ENCODE peak calls at places on chromosomes 12 and 14, in four cellular contexts. H is fibroblast of lung, B is GM12865, A is astrocyte of the spinal cord. G is an unnamed sample.

GRCh38 chr12:108955225-108955835 is 65.5 kb downstream of the SVOP start:
- DNase-seq in A (peak; percentile 10), B (no peak), H (peak; percentile 46), G (peak; percentile 96)

GRCh38 chr14:33335366-33335765 is 396.7 kb downstream of the NPAS3 start:
- DNase-seq in B (no peak), H (peak; percentile 64), A (no peak), G (no peak)

GRCh38 chr12:81329088-81329487 is 251.2 kb downstream of the ACSS3 start:
- DNase-seq in A (no peak), H (peak; percentile 14), B (peak; percentile 49), G (no peak)

GRCh38 chr14:51805541-51805940 is 54.9 kb upstream of the GNG2 start:
- DNase-seq in A (no peak), H (no peak), B (no peak), G (no peak)

GRCh38 chr14:58777541-58777979 is 139.8 kb downstream of the DACT1 start:
- DNase-seq in A (peak; percentile 84), B (peak; percentile 36), H (peak; percentile 12), G (no peak)

GRCh38 chr14:22375321-22375930 is 213.6 kb downstream of the DAD1 start:
- DNase-seq in H (peak; percentile 41), B (peak; percentile 66), A (peak; percentile 64), G (no peak)

GRCh38 chr14:95494456-95494855 is 22.0 kb downstream of the SYNE3 start:
- DNase-seq in B (peak; percentile 46), H (no peak), A (no peak), G (no peak)

GRCh38 chr14:96938946-96939345 is 141.8 kb downstream of the VRK1 start:
- DNase-seq in A (no peak), H (no peak), B (peak; percentile 43), G (no peak)

GRCh38 chr14:43172899-43173548 is 1334.1 kb downstream of the FSCB start:
- DNase-seq in B (no peak), A (no peak), H (no peak), G (no peak)

GRCh38 chr14:96470331-96470730 is 31.9 kb upstream of the PAPOLA start:
- DNase-seq in H (no peak), A (no peak), B (no peak), G (no peak)

GRCh38 chr14:104877806-104878550 is 12.9 kb downstream of the CEP170B start:
- DNase-seq in H (no peak), A (no peak), B (no peak), G (no peak)

GRCh38 chr12:95102916-95103671 is 29.7 kb upstream of the NR2C1 start:
- DNase-seq in H (peak; percentile 94), B (peak; percentile 86), A (peak; percentile 89), G (peak; percentile 94)

GRCh38 chr14:52023518-52023917 is 34.2 kb downstream of the RTRAF start:
- DNase-seq in H (peak; percentile 86), B (no peak), A (peak; percentile 86), G (no peak)

GRCh38 chr12:52715416-52715815 is 12.1 kb upstream of the KRT77 start:
- DNase-seq in B (no peak), A (no peak), H (no peak), G (no peak)

GRCh38 chr12:119699199-119699765 is 31.3 kb downstream of the PRKAB1 start:
- DNase-seq in B (no peak), H (no peak), A (no peak), G (peak; percentile 78)

GRCh38 chr14:63981569-63981968 is 128.8 kb downstream of the SYNE2 start:
- DNase-seq in B (no peak), A (no peak), H (no peak), G (no peak)

GRCh38 chr12:26195641-26196423 is 459 bp downstream of the SSPN start:
- DNase-seq in B (peak; percentile 3), H (peak; percentile 62), A (peak; percentile 61), G (no peak)

GRCh38 chr12:57241556-57242310 is 9.3 kb downstream of the STAC3 start:
- DNase-seq in A (no peak), B (no peak), H (no peak), G (no peak)

GRCh38 chr12:48061943-48062719 is 43.7 kb downstream of the SENP1 start:
- DNase-seq in A (no peak), H (peak; percentile 6), B (no peak), G (no peak)

GRCh38 chr12:55220725-55221124 is at the start of gene OR10A7:
- DNase-seq in H (no peak), B (no peak), A (no peak), G (no peak)
- H3K4me3 ChIP-seq in H (no peak within 1 kb of the TSS), B (no peak within 1 kb of the TSS), A (no peak within 1 kb of the TSS), G (no peak within 1 kb of the TSS)

GRCh38 chr12:79125358-79125757 is 260.8 kb downstream of the SYT1 start:
- DNase-seq in H (no peak), A (no peak), B (no peak), G (no peak)

GRCh38 chr12:79128956-79129355 is 264.4 kb downstream of the SYT1 start:
- DNase-seq in H (peak; percentile 57), A (peak; percentile 45), B (no peak), G (no peak)

GRCh38 chr12:79127268-79127895 is 262.8 kb downstream of the SYT1 start:
- DNase-seq in A (peak; percentile 90), B (peak; percentile 55), H (peak; percentile 99), G (peak; percentile 60)

GRCh38 chr12:79121486-79121885 is 256.9 kb downstream of the SYT1 start:
- DNase-seq in B (peak; percentile 12), H (no peak), A (no peak), G (no peak)

DNA sequence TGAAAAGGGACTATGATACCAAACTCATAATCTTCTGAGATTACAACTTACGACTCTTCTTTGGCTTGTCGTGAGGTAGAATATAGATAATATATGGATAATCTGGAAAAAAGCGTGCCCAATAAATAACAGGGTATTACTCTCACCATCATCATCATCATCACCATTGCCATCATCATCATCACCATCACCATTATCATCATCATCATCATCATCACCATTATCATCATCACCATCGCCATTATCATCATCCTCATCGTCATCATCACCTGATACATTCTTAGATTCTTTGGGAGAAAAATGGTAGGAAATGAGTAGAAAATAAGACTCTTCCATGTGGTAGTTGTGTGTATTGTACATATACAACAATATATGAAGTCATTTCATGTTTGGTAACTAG is 259.8 kb downstream of the SYT1 start:
- DNase-seq in B (no peak), A (no peak), H (no peak), G (no peak)
- H3K4me3 ChIP-seq in B (no peak overlapping the region), A (no peak overlapping the region), H (no peak overlapping the region), G (no peak overlapping the region)

GRCh38 chr12:39618701-39619100 is 902 bp downstream of the ABCD2 start:
- DNase-seq in H (no peak), A (no peak), B (peak; percentile 47), G (no peak)
- H3K4me3 ChIP-seq in H (no peak overlapping the region), A (no peak overlapping the region), B (peak overlapping the region; percentile 75), G (no peak overlapping the region)

GRCh38 chr12:2980630-2981029 is 21.4 kb downstream of the TEAD4 start:
- DNase-seq in A (no peak), B (no peak), H (no peak), G (no peak)

GRCh38 chr12:2986876-2987275 is 27.7 kb downstream of the TEAD4 start:
- DNase-seq in H (no peak), A (no peak), B (no peak), G (no peak)

GRCh38 chr12:2982361-2982760 is 23.2 kb downstream of the TEAD4 start:
- DNase-seq in A (no peak), B (no peak), H (no peak), G (no peak)

GRCh38 chr12:2984698-2985097 is 25.5 kb downstream of the TEAD4 start:
- DNase-seq in A (no peak), H (no peak), B (no peak), G (no peak)

DNA sequence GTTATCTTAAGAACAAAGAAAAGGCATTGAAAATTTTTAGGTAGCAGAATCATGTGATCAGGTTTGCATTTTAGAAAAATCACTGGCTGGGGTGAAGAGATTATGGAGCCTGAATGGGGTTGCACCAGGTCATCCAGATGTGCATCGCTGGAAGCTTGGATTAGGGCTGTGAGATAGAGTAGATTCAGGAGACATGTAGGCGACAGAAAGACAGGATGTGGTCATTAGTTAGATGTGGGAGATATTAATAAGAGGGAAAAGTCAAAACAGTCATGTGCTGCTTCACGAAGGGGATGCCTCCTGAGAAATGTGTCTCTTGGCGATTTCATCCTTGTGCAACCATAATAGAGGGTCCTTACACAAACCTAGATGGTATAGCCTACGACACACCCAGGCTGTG is 25.1 kb downstream of the TEAD4 start:
- DNase-seq in B (no peak), A (no peak), H (no peak), G (no peak)
- H3K4me3 ChIP-seq in B (no peak overlapping the region), A (no peak overlapping the region), H (no peak overlapping the region), G (no peak overlapping the region)

GRCh38 chr12:124510301-124510970 is 57.0 kb downstream of the NCOR2 start:
- DNase-seq in H (no peak), A (no peak), B (peak; percentile 26), G (no peak)

GRCh38 chr12:124511259-124511985 is 56.0 kb downstream of the NCOR2 start:
- DNase-seq in H (no peak), B (no peak), A (no peak), G (no peak)

GRCh38 chr12:124513297-124513867 is 54.0 kb downstream of the NCOR2 start:
- DNase-seq in H (peak; percentile 62), A (no peak), B (no peak), G (no peak)

GRCh38 chr12:124514145-124514995 is 53.0 kb downstream of the NCOR2 start:
- DNase-seq in B (no peak), A (no peak), H (no peak), G (no peak)

GRCh38 chr12:124512667-124513296 is 54.6 kb downstream of the NCOR2 start:
- DNase-seq in A (peak; percentile 98), H (peak; percentile 97), B (no peak), G (peak; percentile 86)
- H3K4me3 ChIP-seq in A (no peak overlapping the region), H (no peak overlapping the region), B (no peak overlapping the region), G (no peak overlapping the region)

GRCh38 chr12:127146991-127147718 is 1119.8 kb upstream of the TMEM132C start:
- DNase-seq in B (peak; percentile 30), H (no peak), A (no peak), G (no peak)
- H3K4me3 ChIP-seq in B (no peak overlapping the region), H (no peak overlapping the region), A (no peak overlapping the region), G (no peak overlapping the region)

GRCh38 chr14:74855945-74856344 is 20.0 kb downstream of the PROX2 start:
- DNase-seq in H (no peak), B (no peak), A (no peak), G (no peak)
- H3K4me3 ChIP-seq in H (no peak overlapping the region), B (no peak overlapping the region), A (no peak overlapping the region), G (no peak overlapping the region)

DNA sequence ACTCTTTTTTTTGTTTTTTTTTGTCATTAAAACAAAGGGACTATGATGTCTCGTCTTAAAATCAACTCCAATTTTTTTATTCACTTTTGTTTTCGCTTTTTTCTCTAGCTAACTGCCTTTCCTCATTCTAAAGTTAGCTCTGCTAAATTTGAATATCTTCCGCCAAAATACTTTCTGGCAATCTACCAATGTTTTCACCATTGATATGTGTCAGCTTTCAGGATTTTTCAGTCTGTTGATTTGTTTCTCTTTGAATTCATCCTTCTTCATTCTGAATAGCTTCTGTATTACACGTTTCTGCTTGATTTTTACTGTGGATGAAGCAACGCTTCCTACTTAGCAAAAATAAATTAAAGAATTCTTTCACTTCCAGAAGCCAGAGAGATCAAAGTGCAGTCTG is 38.7 kb upstream of the NOVA1 start:
- DNase-seq in A (no peak), H (peak; percentile 16), B (no peak), G (no peak)
- H3K4me3 ChIP-seq in A (no peak overlapping the region), H (no peak overlapping the region), B (no peak overlapping the region), G (no peak overlapping the region)

DNA sequence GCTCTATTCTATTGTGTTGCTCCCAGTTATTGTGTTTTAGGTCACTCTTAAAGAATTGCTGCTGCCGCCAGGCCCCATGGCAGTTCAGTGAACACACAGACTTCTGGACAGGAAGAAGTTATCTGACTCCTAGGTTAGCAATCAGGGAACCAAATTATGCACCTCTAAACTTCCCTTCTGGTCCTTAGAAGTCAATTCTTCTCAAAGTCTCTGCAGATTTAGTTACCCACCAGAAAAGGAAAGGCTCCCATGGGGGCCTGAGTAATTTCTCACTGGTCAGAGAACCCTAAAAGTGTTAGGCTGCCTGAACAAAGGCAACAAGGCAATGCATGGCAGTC is 10.0 kb downstream of the EMP1 start:
- DNase-seq in B (no peak), H (no peak), A (no peak), G (no peak)
- H3K4me3 ChIP-seq in B (no peak overlapping the region), H (no peak overlapping the region), A (no peak overlapping the region), G (no peak overlapping the region)